ENCODE peak calls at places on chromosomes 11 and 22, in four cellular contexts. U, G, I and L are unnamed samples.

GRCh38 chr11:94934362-94934761 is 39.0 kb downstream of the CWC15 start:
- DNase-seq in G (no peak), I (peak; percentile 62), U (no peak), L (no peak)

GRCh38 chr11:113147249-113147648 is 167.1 kb upstream of the TTC12 start:
- DNase-seq in U (no peak), I (no peak), G (no peak), L (no peak)

GRCh38 chr11:68659158-68659921 is 25.0 kb upstream of the GAL start:
- DNase-seq in I (peak; percentile 98), G (peak; percentile 73), U (peak; percentile 75), L (no peak)

GRCh38 chr11:19597194-19597593 is 115.4 kb upstream of the NAV2 start:
- DNase-seq in I (peak; percentile 76), U (no peak), G (peak; percentile 65), L (no peak)

GRCh38 chr11:74069146-74070046 is 60.5 kb upstream of the UCP3 start:
- DNase-seq in U (no peak), G (peak; percentile 38), I (no peak), L (no peak)

GRCh38 chr11:14149683-14150082 is 187.2 kb downstream of the SPON1 start:
- DNase-seq in G (no peak), U (no peak), I (no peak), L (no peak)

GRCh38 chr11:61895046-61895717 is 3.8 kb upstream of the FADS3 start:
- DNase-seq in G (no peak), I (no peak), U (no peak), L (no peak)

GRCh38 chr11:27385245-27385644 is 22.2 kb upstream of the CCDC34 start:
- DNase-seq in G (peak; percentile 78), U (no peak), I (peak; percentile 97), L (peak; percentile 72)

GRCh38 chr11:134339756-134340155 is 8.0 kb downstream of the GLB1L2 start:
- DNase-seq in U (no peak), G (no peak), I (no peak), L (no peak)

GRCh38 chr11:108498046-108498815 is at the start of gene POGLUT3:
- DNase-seq in G (no peak), I (peak; percentile 41), U (no peak), L (peak; percentile 78)

GRCh38 chr11:132941024-132941646 is 591.2 kb downstream of the OPCML start:
- DNase-seq in G (no peak), U (no peak), I (peak; percentile 55), L (no peak)

GRCh38 chr11:112859787-112860186 is 101.4 kb upstream of the NCAM1 start:
- DNase-seq in U (no peak), I (no peak), G (no peak), L (no peak)

GRCh38 chr11:74005721-74006517 is 3.0 kb downstream of the UCP3 start:
- DNase-seq in U (no peak), I (no peak), G (no peak), L (peak; percentile 71)

GRCh38 chr11:125335101-125335500 is 161.0 kb downstream of the FEZ1 start:
- DNase-seq in I (no peak), U (no peak), G (no peak), L (peak; percentile 26)

GRCh38 chr22:37893583-37893983 is 12.5 kb upstream of the MICALL1 start:
- DNase-seq in I (no peak), G (no peak), U (no peak), L (no peak)

GRCh38 chr11:132318421-132319157 is 948.2 kb downstream of the NTM start:
- DNase-seq in G (peak; percentile 21), I (peak; percentile 66), U (no peak), L (no peak)

GRCh38 chr11:9528573-9529332 is 44.7 kb upstream of the WEE1 start:
- DNase-seq in I (no peak), U (no peak), G (no peak), L (no peak)

GRCh38 chr22:40240671-40241070 is 62.9 kb downstream of the TNRC6B start:
- DNase-seq in G (no peak), U (no peak), I (no peak), L (no peak)

GRCh38 chr11:109808569-109808968 is 284.6 kb upstream of the ZC3H12C start:
- DNase-seq in I (peak; percentile 58), G (no peak), U (no peak), L (no peak)

GRCh38 chr11:63870351-63871197 is 31.7 kb downstream of the MARK2 start:
- DNase-seq in I (no peak), G (no peak), U (no peak), L (no peak)

GRCh38 chr11:63867511-63867910 is 28.6 kb downstream of the MARK2 start:
- DNase-seq in G (no peak), I (no peak), U (no peak), L (no peak)

GRCh38 chr11:63869686-63870085 is 30.8 kb downstream of the MARK2 start:
- DNase-seq in U (no peak), G (no peak), I (no peak), L (no peak)

GRCh38 chr11:63869171-63869591 is 30.3 kb downstream of the MARK2 start:
- DNase-seq in G (no peak), I (no peak), U (no peak), L (no peak)

DNA sequence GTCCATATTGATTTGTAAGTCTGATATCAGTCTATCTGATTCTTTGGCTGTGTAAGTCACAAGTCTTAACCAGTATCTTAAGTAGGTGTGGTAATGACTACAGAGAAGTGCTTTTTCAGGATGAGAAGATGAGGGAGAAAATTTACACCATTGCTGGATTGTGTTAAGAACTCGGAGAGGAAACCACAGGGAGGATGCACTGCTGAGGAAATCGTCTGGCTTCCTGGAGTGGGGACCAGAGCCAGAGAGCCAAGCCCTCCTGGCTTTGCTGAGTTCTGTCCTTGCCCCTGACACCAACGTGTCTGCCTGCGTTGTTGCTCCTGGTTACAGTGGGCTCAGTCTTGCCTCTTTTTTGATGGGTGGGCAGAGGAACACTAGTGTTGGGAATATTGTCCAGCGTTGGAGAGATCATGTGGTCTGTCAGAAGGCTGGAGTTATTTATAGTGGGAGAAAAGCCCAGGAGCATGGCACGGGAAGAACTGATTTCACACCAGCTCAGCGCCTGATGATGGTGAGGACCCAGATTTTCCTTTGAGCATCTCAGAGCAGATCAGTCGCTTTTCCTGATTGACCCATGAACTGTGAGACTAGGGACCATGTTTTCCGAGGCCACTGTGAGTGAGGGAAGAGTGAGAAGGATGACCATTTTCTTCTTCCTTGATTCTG is 29.6 kb downstream of the MARK2 start:
- DNase-seq in G (no peak), U (no peak), I (no peak), L (no peak)
- H3K4me3 ChIP-seq in G (no peak overlapping the region), U (no peak overlapping the region), I (no peak overlapping the region), L (no peak overlapping the region)

GRCh38 chr11:72041364-72042058 is 38.8 kb downstream of the NUMA1 start:
- DNase-seq in G (no peak), I (peak; percentile 67), U (peak; percentile 42), L (peak; percentile 89)
- H3K4me3 ChIP-seq in G (peak overlapping the region; percentile 63), I (peak overlapping the region; percentile 68), U (peak overlapping the region; percentile 65), L (peak overlapping the region; percentile 53)

DNA sequence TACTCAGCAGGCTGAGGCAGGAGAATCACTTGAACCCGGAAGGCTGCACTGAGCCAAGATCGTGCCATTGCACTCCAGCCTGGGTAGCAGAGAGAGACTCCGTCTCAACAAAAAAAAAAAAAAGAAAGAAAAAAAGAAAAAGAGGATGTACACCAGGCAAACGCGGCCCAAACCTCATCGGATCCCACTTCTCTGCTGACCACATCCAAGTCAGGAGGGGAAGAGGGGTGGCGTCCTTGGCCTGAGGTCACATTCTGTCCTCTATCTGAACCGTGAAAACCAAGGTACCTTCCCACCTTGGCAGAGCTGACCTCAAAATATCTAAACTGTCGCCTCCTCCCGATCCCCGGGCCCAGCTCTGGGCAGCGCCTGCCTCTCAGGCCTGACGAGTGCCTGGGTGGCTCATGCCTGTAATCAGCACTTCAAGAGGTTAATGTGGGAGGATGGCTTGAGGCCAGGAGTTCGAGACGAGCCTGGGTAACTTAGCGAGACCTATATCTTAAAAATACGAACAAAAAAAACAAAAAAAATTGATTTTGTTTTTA is 25.1 kb downstream of the RGL4 start:
- DNase-seq in U (no peak), G (no peak), I (no peak), L (no peak)
- H3K4me3 ChIP-seq in U (peak overlapping the region; percentile 70), G (peak overlapping the region; percentile 20), I (no peak overlapping the region), L (peak overlapping the region; percentile 79)

DNA sequence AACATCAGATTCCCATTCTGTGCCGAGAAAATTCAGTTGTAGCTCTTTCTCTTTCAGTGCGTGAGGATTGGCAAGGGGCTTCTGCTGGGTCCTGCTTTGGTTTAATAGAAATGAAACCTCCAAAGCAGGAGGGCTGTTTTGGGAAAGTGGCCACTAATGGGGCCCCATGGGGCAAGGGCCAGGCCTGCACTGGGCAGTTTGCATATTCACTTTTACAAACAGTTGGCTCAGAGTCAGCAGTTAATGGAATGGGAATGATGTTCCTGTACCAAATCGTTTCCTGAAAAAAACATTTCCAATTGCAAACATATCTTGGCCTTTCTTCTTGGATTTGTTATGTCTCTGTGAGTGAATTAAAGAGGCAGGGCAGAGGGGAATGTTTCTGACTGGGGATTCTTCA is 92.1 kb downstream of the PARVA start:
- DNase-seq in U (no peak), G (no peak), I (no peak), L (no peak)
- H3K4me3 ChIP-seq in U (peak overlapping the region; percentile 28), G (no peak overlapping the region), I (no peak overlapping the region), L (no peak overlapping the region)

DNA sequence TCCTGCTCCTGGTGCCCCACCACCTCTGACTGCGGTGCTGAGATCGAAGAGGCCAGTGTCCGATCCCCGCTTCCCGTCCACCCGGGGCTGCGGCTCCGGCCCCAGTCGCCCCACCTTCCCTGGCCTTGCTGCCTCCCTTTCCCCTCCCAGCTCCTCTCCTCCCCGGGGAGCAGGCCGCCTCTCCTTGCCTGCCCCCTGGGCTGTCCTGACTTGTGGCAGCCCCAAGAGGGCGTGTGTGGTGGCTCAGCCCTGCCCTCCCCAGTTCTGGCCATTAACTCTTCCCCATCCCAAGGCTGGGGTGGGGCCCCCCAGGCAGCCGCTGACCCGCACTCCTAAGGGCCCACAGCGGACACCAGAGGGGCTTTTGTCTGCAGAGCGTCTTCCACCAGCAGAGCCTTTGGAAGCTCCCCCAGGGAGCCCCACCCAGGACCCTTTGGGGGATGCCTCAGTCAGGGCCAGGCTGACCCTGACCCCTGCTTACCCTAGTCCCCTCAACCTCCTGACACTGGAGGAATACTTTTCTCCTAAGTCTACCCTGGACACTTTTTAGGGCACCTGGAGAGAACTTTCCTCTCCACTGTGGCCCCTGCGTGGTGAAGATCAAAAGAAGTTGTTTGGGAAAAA is 16.7 kb downstream of the RTN4RL2 start:
- DNase-seq in I (no peak), U (no peak), G (no peak), L (no peak)
- H3K4me3 ChIP-seq in I (no peak overlapping the region), U (peak overlapping the region; percentile 55), G (no peak overlapping the region), L (peak overlapping the region; percentile 56)

DNA sequence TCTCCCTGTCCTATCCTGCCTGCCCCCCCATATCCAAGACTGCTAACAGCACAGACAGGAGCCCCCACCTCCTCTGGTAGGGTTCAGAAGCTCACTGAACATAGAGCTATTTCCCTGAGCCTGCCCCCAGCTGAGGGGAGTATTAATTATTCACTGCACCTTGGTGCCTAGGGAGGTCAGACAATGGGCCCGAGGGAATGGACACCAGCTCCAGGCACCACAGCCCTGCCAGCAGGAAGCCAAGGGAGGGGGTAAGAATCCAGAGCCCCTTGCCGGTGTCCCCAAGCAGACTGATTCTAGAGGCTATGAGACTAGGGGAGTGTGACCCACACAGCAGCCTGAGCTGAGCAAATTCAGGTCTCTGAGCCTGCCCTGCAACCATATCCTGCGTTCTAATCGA is 3.1 kb downstream of the GDPD5 start:
- DNase-seq in G (no peak), U (no peak), I (no peak), L (no peak)
- H3K4me3 ChIP-seq in G (no peak overlapping the region), U (no peak overlapping the region), I (no peak overlapping the region), L (no peak overlapping the region)